ENCODE peak calls at places on chromosome 18, in ten cellular contexts. U is stimulated activated CD4-positive, alpha-beta T cell treated with anti-CD3 and anti-CD28 coated beads, Interleukin-4, amount 100 ng/mL, for 24 hours; E is activated naive CD4-positive, alpha-beta T cell; O is GM20000; V is NCI-H2029 treated with DMSO at 0.1 percent for 48 hours; D is frontal cortex; C is sigmoid colon; T is NCI-H526 treated with DMSO at 0.1 percent for 48 hours; M is substantia nigra; A is NCI-H2107. H is an unnamed sample.

GRCh38 chr18:70423988-70424387 is 135.1 kb downstream of the SOCS6 start:
- DNase-seq in U (no peak), E (no peak), O (no peak), V (no peak), D (no peak), C (no peak), T (no peak), M (no peak), A (no peak), H (no peak)

GRCh38 chr18:79797518-79798345 is at the start of gene KCNG2:
- DNase-seq in U (no peak), E (peak), O (peak), V (no peak), D (peak), C (peak), T (no peak), M (no peak), A (no peak), H (no peak)

GRCh38 chr18:72638353-72638752 is 94.2 kb upstream of the CBLN2 start:
- DNase-seq in U (no peak), E (no peak), O (no peak), V (no peak), D (no peak), C (no peak), T (no peak), M (no peak), A (no peak), H (no peak)

GRCh38 chr18:28581503-28582169 is 404.7 kb upstream of the CDH2 start:
- DNase-seq in U (no peak), E (no peak), O (no peak), V (no peak), D (no peak), C (no peak), T (no peak), M (no peak), A (no peak), H (no peak)

GRCh38 chr18:48539406-48540328 is 836 bp downstream of the CTIF start:
- DNase-seq in U (peak), E (peak), O (peak), V (no peak), D (peak), C (peak), T (peak), M (peak), A (no peak), H (no peak)

GRCh38 chr18:76385681-76385975 is 109.4 kb downstream of the ZNF516 start:
- DNase-seq in U (no peak), E (no peak), O (no peak), V (no peak), D (no peak), C (peak), T (no peak), M (no peak), A (no peak), H (no peak)

GRCh38 chr18:43393174-43393573 is 115.9 kb upstream of the SYT4 start:
- DNase-seq in U (no peak), E (no peak), O (no peak), V (no peak), D (no peak), C (no peak), T (no peak), M (no peak), A (no peak), H (no peak)

GRCh38 chr18:61658431-61658830 is 234.4 kb downstream of the RNF152 start:
- DNase-seq in U (no peak), E (no peak), O (no peak), V (no peak), D (no peak), C (no peak), T (no peak), M (no peak), A (no peak), H (no peak)

GRCh38 chr18:10689231-10689953 is 163.6 kb downstream of the NAPG start:
- DNase-seq in U (no peak), E (no peak), O (no peak), V (no peak), D (no peak), C (no peak), T (no peak), M (no peak), A (no peak), H (no peak)

GRCh38 chr18:70181015-70181414 is 24.5 kb downstream of the RTTN start:
- DNase-seq in U (no peak), E (no peak), O (no peak), V (no peak), D (no peak), C (no peak), T (no peak), M (no peak), A (no peak), H (no peak)

GRCh38 chr18:22778996-22779395 is 154.1 kb upstream of the RBBP8 start:
- DNase-seq in U (no peak), E (no peak), O (no peak), V (peak), D (no peak), C (no peak), T (no peak), M (no peak), A (no peak), H (no peak)

GRCh38 chr18:58901783-58902182 is 37.1 kb downstream of the ZNF532 start:
- DNase-seq in U (no peak), E (no peak), O (no peak), V (no peak), D (no peak), C (no peak), T (no peak), M (no peak), A (no peak), H (no peak)

GRCh38 chr18:48662021-48662661 is 123.3 kb downstream of the CTIF start:
- DNase-seq in U (no peak), E (no peak), O (no peak), V (peak), D (no peak), C (peak), T (no peak), M (no peak), A (peak), H (no peak)